ENCODE peak calls at places on chromosome 11, in ten cellular contexts. R is stomach, E is small intestine, C is mesendoderm, F is A549, U is lower lobe of right lung, J is lung, L is thoracic aorta, H is fibroblast of lung, T is fibroblast of the aortic adventitia. N is an unnamed sample.
A peak's percentile ranks its signal among the peaks of the same experiment; 100 is the strongest.

GRCh38 chr11:124941703-124942102 is 5.9 kb upstream of the HEPACAM start:
- DNase-seq in R (no peak), E (no peak), C (no peak), F (no peak), U (no peak), J (no peak), L (no peak), H (no peak), T (no peak), N (no peak)

GRCh38 chr11:119316017-119316728 is 757 bp downstream of the MCAM start:
- DNase-seq in R (no peak), E (no peak), C (no peak), F (no peak), U (no peak), J (no peak), L (peak; percentile 76), H (peak; percentile 20), T (no peak), N (no peak)

GRCh38 chr11:2093575-2094353 is 45.4 kb downstream of the IGF2 start:
- DNase-seq in R (peak; percentile 40), E (no peak), C (no peak), F (no peak), U (no peak), J (no peak), L (no peak), H (peak; percentile 49), T (no peak), N (no peak)

GRCh38 chr11:32892355-32893090 is at the start of gene QSER1:
- DNase-seq in R (peak; percentile 65), E (peak; percentile 61), C (peak; percentile 77), F (peak; percentile 78), U (peak; percentile 79), J (peak; percentile 68), L (peak; percentile 4), H (peak; percentile 53), T (peak; percentile 29), N (no peak)

GRCh38 chr11:93700830-93701229 is 39.3 kb downstream of the CEP295 start:
- DNase-seq in R (no peak), E (no peak), C (no peak), F (no peak), U (no peak), J (no peak), L (no peak), H (peak; percentile 63), T (peak; percentile 71), N (no peak)

GRCh38 chr11:2310073-2310785 is 8.4 kb downstream of the TSPAN32 start:
- DNase-seq in R (no peak), E (no peak), C (no peak), F (no peak), U (no peak), J (no peak), L (no peak), H (no peak), T (no peak), N (no peak)

GRCh38 chr11:61752117-61752924 is at the start of gene MYRF:
- DNase-seq in R (peak; percentile 81), E (peak; percentile 57), C (peak; percentile 51), F (no peak), U (peak; percentile 61), J (no peak), L (no peak), H (peak; percentile 24), T (no peak), N (no peak)

GRCh38 chr11:45005106-45005505 is 54.4 kb upstream of the TP53I11 start:
- DNase-seq in R (no peak), E (no peak), C (no peak), F (no peak), U (no peak), J (no peak), L (no peak), H (no peak), T (no peak), N (no peak)

GRCh38 chr11:71563401-71563800 is 2.0 kb upstream of the KRTAP5-10 start:
- DNase-seq in R (no peak), E (peak; percentile 53), C (peak; percentile 83), F (peak; percentile 68), U (no peak), J (no peak), L (no peak), H (peak; percentile 39), T (peak; percentile 14), N (no peak)

GRCh38 chr11:4187055-4187988 is 92.7 kb downstream of the RRM1 start:
- DNase-seq in R (peak; percentile 96), E (peak; percentile 75), C (peak; percentile 87), F (peak; percentile 80), U (peak; percentile 92), J (peak; percentile 88), L (peak; percentile 73), H (peak; percentile 83), T (peak; percentile 87), N (no peak)

GRCh38 chr11:116224154-116224888 is 548.5 kb downstream of the BUD13 start:
- DNase-seq in R (peak; percentile 58), E (peak; percentile 48), C (peak; percentile 53), F (peak; percentile 23), U (no peak), J (peak; percentile 51), L (no peak), H (peak; percentile 21), T (peak; percentile 29), N (no peak)

GRCh38 chr11:134541355-134541754 is 129.3 kb upstream of the B3GAT1 start:
- DNase-seq in R (peak; percentile 23), E (no peak), C (no peak), F (no peak), U (no peak), J (no peak), L (no peak), H (no peak), T (no peak), N (no peak)

GRCh38 chr11:134628426-134628825 is 216.4 kb upstream of the B3GAT1 start:
- DNase-seq in R (no peak), E (no peak), C (no peak), F (no peak), U (no peak), J (no peak), L (no peak), H (no peak), T (no peak), N (no peak)

GRCh38 chr11:15843309-15843857 is 513.0 kb downstream of the SOX6 start:
- DNase-seq in R (peak; percentile 27), E (no peak), C (no peak), F (no peak), U (no peak), J (no peak), L (no peak), H (peak; percentile 72), T (no peak), N (no peak)

DNA sequence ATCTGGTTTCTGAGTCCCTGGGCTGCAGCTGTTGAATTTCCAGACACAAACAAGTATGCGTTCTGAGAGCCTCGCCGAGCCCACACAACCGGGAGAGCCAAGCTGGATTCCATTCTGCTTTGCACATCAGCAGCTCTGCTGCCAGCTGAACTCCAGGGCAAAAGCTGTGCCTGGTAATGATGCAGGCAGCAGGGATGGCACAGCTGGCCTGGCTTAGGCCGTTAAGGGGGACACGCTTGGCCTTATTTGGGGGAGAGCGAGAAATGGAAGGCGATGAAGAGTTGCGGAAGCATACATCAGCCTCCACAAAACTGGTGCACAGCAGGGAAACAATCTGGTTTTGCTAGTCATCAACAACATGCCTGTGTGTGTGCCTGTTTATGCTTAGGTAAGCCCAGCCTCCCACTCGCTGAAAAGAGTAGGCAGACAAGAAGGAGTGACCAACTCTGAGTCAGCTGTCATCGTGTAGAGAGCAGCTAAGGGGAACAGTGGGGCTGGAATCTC is 25.1 kb downstream of the ADAMTS8 start:
- DNase-seq in R (no peak), E (no peak), C (no peak), F (no peak), U (no peak), J (peak; percentile 39), L (peak; percentile 63), H (peak; percentile 94), T (peak; percentile 87), N (no peak)
- H3K4me3 ChIP-seq in R (no peak overlapping the region), E (no peak overlapping the region), C (no peak overlapping the region), F (no peak overlapping the region), U (no peak overlapping the region), J (no peak overlapping the region), L (no peak overlapping the region), H (no peak overlapping the region), T (peak overlapping the region; percentile 19), N (no peak overlapping the region)

DNA sequence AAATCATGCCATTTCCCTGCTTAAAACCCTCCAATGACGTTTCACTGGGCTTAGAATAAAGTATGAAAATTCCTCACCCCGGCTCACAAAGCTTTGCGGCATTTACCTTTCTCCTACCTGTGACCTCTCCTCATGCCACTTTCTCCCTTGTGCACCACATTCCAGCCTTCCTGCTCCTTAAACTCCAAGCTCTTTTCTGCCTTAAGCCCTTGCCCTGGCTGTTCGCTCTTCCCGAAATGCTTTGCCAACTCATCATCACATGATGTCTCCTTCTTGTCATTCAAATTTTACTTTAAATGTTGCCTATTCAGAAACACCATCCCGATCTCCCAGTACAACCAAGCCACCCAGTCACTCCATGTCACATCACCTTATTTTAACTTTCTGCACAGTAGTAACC is 2.0 kb downstream of the PLEKHA7 start:
- DNase-seq in R (no peak), E (no peak), C (no peak), F (no peak), U (no peak), J (no peak), L (no peak), H (no peak), T (no peak), N (no peak)
- H3K4me3 ChIP-seq in R (no peak overlapping the region), E (peak overlapping the region; percentile 93), C (no peak overlapping the region), F (peak overlapping the region; percentile 69), U (no peak overlapping the region), J (no peak overlapping the region), L (no peak overlapping the region), H (no peak overlapping the region), T (no peak overlapping the region), N (no peak overlapping the region)

DNA sequence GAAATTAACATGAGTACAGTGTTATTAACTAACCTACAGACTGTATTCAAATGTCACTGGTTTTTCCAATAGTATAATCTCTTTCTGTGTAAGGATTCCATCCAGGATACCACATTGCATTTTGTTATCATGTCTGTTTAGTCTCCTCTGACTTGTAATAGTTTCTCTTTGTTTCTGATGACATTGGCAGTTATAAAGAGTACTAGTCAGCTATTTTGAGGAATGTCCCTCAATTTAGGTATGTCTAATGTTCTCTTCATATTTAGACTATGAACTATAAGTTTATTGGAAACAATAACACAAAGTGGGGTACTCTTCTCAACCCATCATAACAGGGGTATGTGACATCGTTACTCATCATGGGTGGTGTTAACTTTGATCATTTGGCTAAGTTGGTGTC is 20.3 kb upstream of the ME3 start:
- DNase-seq in R (no peak), E (no peak), C (no peak), F (no peak), U (no peak), J (no peak), L (no peak), H (no peak), T (no peak), N (no peak)
- H3K4me3 ChIP-seq in R (no peak overlapping the region), E (no peak overlapping the region), C (no peak overlapping the region), F (no peak overlapping the region), U (no peak overlapping the region), J (no peak overlapping the region), L (no peak overlapping the region), H (no peak overlapping the region), T (no peak overlapping the region), N (no peak overlapping the region)

DNA sequence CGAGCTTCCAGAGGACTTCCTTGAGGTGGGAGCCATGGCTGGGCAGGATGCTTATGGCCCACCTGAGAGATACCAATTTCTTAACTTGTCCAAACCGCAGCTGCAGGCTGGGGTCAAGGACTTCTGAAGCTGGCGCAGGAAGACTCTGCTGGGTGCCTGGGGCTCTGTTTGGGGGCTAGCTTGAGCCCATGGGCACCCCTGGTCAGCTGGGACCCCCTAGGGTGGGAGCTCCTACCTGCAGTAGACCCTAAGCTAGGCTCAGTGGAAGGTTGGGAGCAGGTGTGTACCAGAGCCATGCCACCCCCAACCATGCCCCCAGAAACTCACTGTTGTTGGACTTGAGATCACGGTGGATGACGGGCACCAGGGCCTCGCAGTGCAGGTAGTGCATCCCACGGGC is 1.3 kb downstream of the MAP3K11 start:
- DNase-seq in R (no peak), E (no peak), C (no peak), F (no peak), U (no peak), J (no peak), L (no peak), H (no peak), T (no peak), N (no peak)
- H3K4me3 ChIP-seq in R (peak overlapping the region; percentile 65), E (peak overlapping the region; percentile 91), C (no peak overlapping the region), F (peak overlapping the region; percentile 92), U (peak overlapping the region; percentile 95), J (peak overlapping the region; percentile 69), L (peak overlapping the region; percentile 73), H (peak overlapping the region; percentile 12), T (peak overlapping the region; percentile 95), N (peak overlapping the region; percentile 81)